ENCODE peak calls at places on chromosomes 3 and 15, in eight cellular contexts. One of them, this sample, is unnamed.

GRCh38 chr3:25863560-25863959 is 73.7 kb downstream of the OXSM start:
- DNase-seq in astrocyte of the hippocampus: no peak
- DNase-seq in fibroblast of pulmonary artery: no peak
- DNase-seq in midbrain: no peak
- DNase-seq in anterior cingulate cortex: no peak
- DNase-seq in GM18507: no peak
- DNase-seq in colonic mucosa: no peak
- DNase-seq in CMK: no peak
- DNase-seq in this sample: no peak

GRCh38 chr3:184259878-184260570 is 1.3 kb downstream of the CAMK2N2 start:
- DNase-seq in fibroblast of pulmonary artery: peak; percentile 30
- DNase-seq in anterior cingulate cortex: no peak
- DNase-seq in astrocyte of the hippocampus: peak; percentile 76
- DNase-seq in GM18507: no peak
- DNase-seq in CMK: no peak
- DNase-seq in colonic mucosa: no peak
- DNase-seq in midbrain: peak; percentile 42
- DNase-seq in this sample: peak; percentile 42

GRCh38 chr15:62591842-62592838 is 427.1 kb upstream of the C2CD4B start:
- DNase-seq in GM18507: no peak
- DNase-seq in colonic mucosa: no peak
- DNase-seq in fibroblast of pulmonary artery: peak; percentile 33
- DNase-seq in anterior cingulate cortex: no peak
- DNase-seq in CMK: no peak
- DNase-seq in midbrain: no peak
- DNase-seq in astrocyte of the hippocampus: peak; percentile 79
- DNase-seq in this sample: no peak

GRCh38 chr3:195110647-195111321 is 160.2 kb downstream of the XXYLT1 start:
- DNase-seq in anterior cingulate cortex: no peak
- DNase-seq in midbrain: no peak
- DNase-seq in colonic mucosa: no peak
- DNase-seq in astrocyte of the hippocampus: no peak
- DNase-seq in CMK: no peak
- DNase-seq in GM18507: no peak
- DNase-seq in fibroblast of pulmonary artery: no peak
- DNase-seq in this sample: no peak

GRCh38 chr3:177385831-177386301 is 188.6 kb upstream of the TBL1XR1 start:
- DNase-seq in astrocyte of the hippocampus: no peak
- DNase-seq in anterior cingulate cortex: no peak
- DNase-seq in GM18507: no peak
- DNase-seq in midbrain: no peak
- DNase-seq in CMK: no peak
- DNase-seq in fibroblast of pulmonary artery: peak; percentile 33
- DNase-seq in colonic mucosa: no peak
- DNase-seq in this sample: no peak

GRCh38 chr3:64489361-64490044 is 198.3 kb downstream of the ADAMTS9 start:
- DNase-seq in colonic mucosa: peak; percentile 65
- DNase-seq in midbrain: no peak
- DNase-seq in astrocyte of the hippocampus: peak; percentile 68
- DNase-seq in fibroblast of pulmonary artery: no peak
- DNase-seq in GM18507: no peak
- DNase-seq in CMK: no peak
- DNase-seq in anterior cingulate cortex: no peak
- DNase-seq in this sample: no peak

GRCh38 chr15:71545223-71545760 is 265.1 kb upstream of the NR2E3 start:
- DNase-seq in fibroblast of pulmonary artery: peak; percentile 11
- DNase-seq in colonic mucosa: no peak
- DNase-seq in astrocyte of the hippocampus: peak; percentile 36
- DNase-seq in CMK: no peak
- DNase-seq in anterior cingulate cortex: no peak
- DNase-seq in GM18507: no peak
- DNase-seq in midbrain: no peak
- DNase-seq in this sample: no peak

GRCh38 chr15:80418892-80419537 is 14.8 kb downstream of the ARNT2 start:
- DNase-seq in fibroblast of pulmonary artery: peak; percentile 70
- DNase-seq in colonic mucosa: no peak
- DNase-seq in CMK: peak; percentile 2
- DNase-seq in astrocyte of the hippocampus: peak; percentile 62
- DNase-seq in anterior cingulate cortex: no peak
- DNase-seq in midbrain: peak; percentile 27
- DNase-seq in GM18507: no peak
- DNase-seq in this sample: peak; percentile 60

GRCh38 chr3:55069950-55070349 is 142.1 kb upstream of the LRTM1 start:
- DNase-seq in CMK: no peak
- DNase-seq in astrocyte of the hippocampus: no peak
- DNase-seq in fibroblast of pulmonary artery: no peak
- DNase-seq in colonic mucosa: no peak
- DNase-seq in GM18507: no peak
- DNase-seq in midbrain: no peak
- DNase-seq in anterior cingulate cortex: no peak
- DNase-seq in this sample: no peak

GRCh38 chr3:161759444-161759843 is 262.8 kb downstream of the OTOL1 start:
- DNase-seq in colonic mucosa: no peak
- DNase-seq in astrocyte of the hippocampus: no peak
- DNase-seq in anterior cingulate cortex: no peak
- DNase-seq in fibroblast of pulmonary artery: no peak
- DNase-seq in CMK: no peak
- DNase-seq in midbrain: no peak
- DNase-seq in GM18507: no peak
- DNase-seq in this sample: no peak

This sample was measured in lung microvascular endothelial cell.